ENCODE peak calls at places on chromosomes 3 and 15, in seven cellular contexts. T is AG04450; V is spleen; N is cardiac muscle cell; H is stomach; L is RWPE1; R is CD4-positive, alpha-beta T cell. S is an unnamed sample.

GRCh38 chr3:172341482-172342059 is 106.7 kb downstream of the GHSR start:
- DNase-seq in H (no peak), R (peak), N (peak), V (no peak), T (no peak), L (peak), S (peak)

GRCh38 chr3:177377166-177377565 is 179.9 kb upstream of the TBL1XR1 start:
- DNase-seq in T (no peak), N (no peak), L (peak), H (peak), R (no peak), V (no peak), S (no peak)

GRCh38 chr15:52232327-52232726 is 41.1 kb upstream of the GNB5 start:
- DNase-seq in T (no peak), H (no peak), V (no peak), L (no peak), R (no peak), N (no peak), S (peak)

GRCh38 chr15:57422113-57422754 is 45.9 kb downstream of the CGNL1 start:
- DNase-seq in H (no peak), N (no peak), V (no peak), T (no peak), R (no peak), L (no peak), S (no peak)

GRCh38 chr3:194548346-194549321 is 61.8 kb upstream of the ATP13A3 start:
- DNase-seq in L (no peak), T (peak), R (no peak), V (no peak), H (no peak), N (peak), S (no peak)

GRCh38 chr3:56522374-56522773 is 34.6 kb upstream of the CCDC66 start:
- DNase-seq in V (no peak), T (no peak), N (no peak), H (no peak), L (no peak), R (no peak), S (no peak)

GRCh38 chr15:64635486-64635815 is 139.9 kb downstream of the RBPMS2 start:
- DNase-seq in L (peak), T (peak), N (peak), H (peak), R (no peak), V (no peak), S (no peak)

GRCh38 chr15:33451385-33451784 is 140.6 kb downstream of the RYR3 start:
- DNase-seq in T (no peak), R (no peak), V (no peak), N (no peak), L (peak), H (no peak), S (no peak)

GRCh38 chr3:136249593-136250225 is 431 bp upstream of the PCCB start:
- DNase-seq in T (no peak), R (no peak), V (no peak), H (no peak), L (no peak), N (no peak), S (no peak)

GRCh38 chr3:81869380-81869779 is 107.9 kb upstream of the GBE1 start:
- DNase-seq in H (no peak), R (no peak), N (no peak), T (no peak), L (no peak), V (no peak), S (no peak)

GRCh38 chr3:81868597-81868996 is 107.2 kb upstream of the GBE1 start:
- DNase-seq in L (no peak), V (no peak), H (no peak), T (no peak), R (no peak), N (no peak), S (no peak)

GRCh38 chr3:81872566-81872965 is 111.1 kb upstream of the GBE1 start:
- DNase-seq in H (no peak), L (no peak), T (no peak), N (no peak), V (no peak), R (no peak), S (no peak)

GRCh38 chr3:81874738-81875137 is 113.3 kb upstream of the GBE1 start:
- DNase-seq in V (no peak), H (no peak), N (no peak), L (no peak), T (no peak), R (no peak), S (no peak)

DNA sequence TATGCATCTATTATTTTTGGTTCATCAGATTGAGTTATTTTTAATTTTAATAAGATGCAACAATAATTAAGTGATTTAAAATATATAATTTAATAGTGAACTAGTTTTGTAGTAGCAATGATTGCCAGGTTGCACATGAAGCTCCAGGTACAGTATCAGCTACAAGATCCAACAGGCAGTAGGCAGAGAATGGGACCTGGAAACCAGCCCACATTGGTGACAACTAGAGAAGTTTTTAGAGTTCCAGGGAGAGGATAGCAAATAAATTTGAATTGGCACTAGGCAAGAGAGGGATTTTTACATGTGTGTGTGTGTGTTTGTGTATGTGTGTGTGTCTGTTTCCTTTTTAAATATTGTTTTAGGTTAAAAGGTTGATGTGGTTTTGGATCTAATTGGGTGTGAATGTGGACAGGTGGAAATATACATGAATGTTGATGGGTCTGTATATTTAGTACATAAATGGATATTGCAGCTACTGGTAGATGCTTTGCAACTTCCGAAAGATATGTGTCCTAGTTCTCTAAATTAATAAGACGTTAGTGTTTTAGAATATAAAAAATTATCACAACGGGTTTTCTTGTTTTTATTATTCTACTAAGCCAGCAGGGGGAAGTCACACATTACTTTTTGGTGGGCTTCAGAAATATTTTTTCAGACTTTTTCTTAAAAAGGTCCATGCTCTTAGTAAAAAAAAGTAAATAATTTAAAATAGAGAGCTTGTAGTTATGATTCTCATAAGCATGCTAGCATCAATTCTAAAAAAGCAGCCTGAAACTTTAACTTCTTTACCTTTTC is 110.1 kb upstream of the GBE1 start:
- DNase-seq in H (no peak), R (no peak), L (no peak), N (peak), T (no peak), V (no peak), S (no peak)
- TF ChIP-seq CTCF in H (no peak), R (no peak), L (no peak), N (no peak), T (no peak), V (no peak), S (no peak)

DNA sequence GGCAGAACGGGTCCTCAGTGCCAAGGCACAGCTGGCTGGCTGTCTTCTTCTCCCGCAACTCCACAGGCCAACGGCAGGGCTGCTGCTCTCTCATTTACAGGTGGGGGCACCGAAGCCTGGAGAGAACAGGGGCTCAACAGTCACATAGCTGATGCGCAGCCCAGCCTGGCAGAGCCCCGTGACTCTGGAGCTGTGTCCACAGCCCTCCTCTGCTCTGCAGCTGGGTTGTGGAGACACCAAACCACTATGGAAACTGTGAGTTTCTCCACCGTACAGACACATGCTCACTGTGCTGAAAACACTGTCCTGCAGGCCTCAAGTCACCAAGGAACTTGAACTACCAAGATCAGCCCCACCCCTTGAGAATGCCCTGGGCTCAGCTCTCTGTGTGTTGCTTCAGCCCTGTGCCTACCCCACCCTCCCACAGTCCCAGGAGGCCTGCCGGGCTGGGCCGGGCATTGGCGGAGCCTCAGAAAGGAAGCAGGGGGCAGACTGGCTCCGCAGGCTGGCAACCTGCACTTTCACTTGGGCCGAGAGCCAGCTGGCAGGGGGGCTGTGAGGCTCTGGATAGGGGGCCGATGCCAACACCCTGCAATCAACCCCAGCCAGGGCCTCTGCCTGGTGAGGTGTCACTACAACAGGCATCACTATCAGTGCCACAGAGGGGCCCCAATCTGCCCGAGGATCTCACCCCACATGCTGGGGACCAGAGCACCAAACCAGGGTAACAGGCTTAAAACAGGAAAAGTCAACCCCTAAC is 113.7 kb upstream of the RPL32 start:
- DNase-seq in R (no peak), N (peak), H (peak), T (no peak), V (peak), L (peak), S (no peak)
- TF ChIP-seq CTCF in R (no peak), N (no peak), H (no peak), T (no peak), V (peak), L (no peak), S (no peak)

DNA sequence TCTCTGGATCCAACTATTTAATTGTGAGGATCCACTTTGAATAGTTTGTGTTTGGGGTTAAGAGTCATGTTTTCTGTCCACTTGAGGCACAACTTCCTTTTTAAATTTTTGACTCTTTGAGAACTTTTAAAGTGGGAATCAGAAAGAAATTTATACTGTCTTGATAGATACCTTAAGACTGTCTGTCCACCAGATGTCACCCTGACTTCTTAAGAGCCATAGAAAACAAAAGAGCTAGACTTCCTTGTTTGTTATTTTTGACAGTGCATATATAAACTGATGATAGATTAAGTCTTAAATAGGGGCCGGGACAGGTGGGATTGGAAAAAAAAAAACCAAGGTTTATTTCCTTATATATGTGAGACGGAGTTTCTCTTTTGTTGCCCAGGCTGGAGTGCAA is 52.1 kb upstream of the WDR72 start:
- DNase-seq in H (no peak), R (no peak), L (no peak), N (peak), T (no peak), V (no peak), S (no peak)
- TF ChIP-seq CTCF in H (no peak), R (no peak), L (no peak), N (no peak), T (no peak), V (no peak), S (peak)

GRCh38 chr15:45378149-45378912 is at the start of gene GATM:
- DNase-seq in V (peak), L (peak), R (peak), T (peak), N (peak), H (peak), S (peak)
- TF ChIP-seq CTCF in V (no peak), L (peak), R (no peak), T (peak), N (peak), H (no peak), S (peak)